ENCODE peak calls at places on chromosome 19, in seven cellular contexts. B is fibroblast of lung, J is H1, Q is neural progenitor cell, C is spleen, W is aorta, M is SJSA1. F is an unnamed sample.

GRCh38 chr19:54653181-54653809 is 9.5 kb upstream of the LILRB4 start:
- DNase-seq in B (peak), J (no peak), Q (no peak), C (no peak), W (no peak), M (peak), F (peak)

GRCh38 chr19:28377077-28377476 is 835.9 kb downstream of the UQCRFS1 start:
- DNase-seq in B (peak), J (no peak), Q (peak), C (no peak), W (no peak), M (no peak), F (no peak)

GRCh38 chr19:23002690-23003422 is at the start of gene ZNF728:
- DNase-seq in B (no peak), J (no peak), Q (no peak), C (no peak), W (peak), M (no peak), F (no peak)

GRCh38 chr19:5803441-5803751 is 1.5 kb upstream of the NRTN start:
- DNase-seq in B (no peak), J (no peak), Q (no peak), C (no peak), W (no peak), M (no peak), F (no peak)

GRCh38 chr19:41785653-41786052 is 10.7 kb upstream of the CEACAM3 start:
- DNase-seq in B (peak), J (peak), Q (peak), C (peak), W (peak), M (peak), F (peak)

GRCh38 chr19:36987091-36987490 is 71.0 kb downstream of the ZNF568 start:
- DNase-seq in B (no peak), J (no peak), Q (no peak), C (no peak), W (no peak), M (no peak), F (no peak)

GRCh38 chr19:491146-491741 is 5.0 kb upstream of the MADCAM1 start:
- DNase-seq in B (no peak), J (no peak), Q (no peak), C (peak), W (no peak), M (no peak), F (no peak)

GRCh38 chr19:676343-677105 is at the start of gene FSTL3:
- DNase-seq in B (peak), J (no peak), Q (peak), C (no peak), W (no peak), M (peak), F (no peak)

GRCh38 chr19:3336680-3337523 is 29.5 kb upstream of the NFIC start:
- DNase-seq in B (peak), J (no peak), Q (no peak), C (no peak), W (peak), M (peak), F (no peak)

GRCh38 chr19:48722196-48722708 is 2.7 kb upstream of the MAMSTR start:
- DNase-seq in B (no peak), J (no peak), Q (no peak), C (no peak), W (no peak), M (no peak), F (no peak)

GRCh38 chr19:48726573-48726972 is 7.0 kb upstream of the MAMSTR start:
- DNase-seq in B (no peak), J (no peak), Q (no peak), C (no peak), W (no peak), M (no peak), F (no peak)

GRCh38 chr19:48728882-48729645 is 9.5 kb upstream of the MAMSTR start:
- DNase-seq in B (no peak), J (no peak), Q (peak), C (no peak), W (no peak), M (no peak), F (no peak)

GRCh38 chr19:48720613-48721296 is 1.2 kb upstream of the MAMSTR start:
- DNase-seq in B (peak), J (peak), Q (peak), C (peak), W (peak), M (peak), F (peak)

GRCh38 chr19:48724796-48725753 is 5.5 kb upstream of the MAMSTR start:
- DNase-seq in B (peak), J (no peak), Q (peak), C (no peak), W (peak), M (peak), F (peak)
- H3K27ac ChIP-seq in B (peak), J (no peak), Q (no peak), C (peak), W (peak), M (peak), F (peak)

GRCh38 chr19:45681391-45682015 is 10.2 kb downstream of the SNRPD2 start:
- DNase-seq in B (peak), J (no peak), Q (peak), C (peak), W (peak), M (peak), F (peak)
- H3K27ac ChIP-seq in B (no peak), J (no peak), Q (no peak), C (peak), W (peak), M (no peak), F (no peak)

GRCh38 chr19:10289836-10290438 is at the start of gene ICAM5:
- DNase-seq in B (no peak), J (no peak), Q (no peak), C (peak), W (no peak), M (no peak), F (no peak)
- H3K27ac ChIP-seq in B (no peak), J (no peak), Q (no peak), C (peak), W (no peak), M (no peak), F (no peak)

GRCh38 chr19:34961775-34962174 is 2.3 kb downstream of the ZNF792 start:
- DNase-seq in B (no peak), J (no peak), Q (no peak), C (no peak), W (no peak), M (no peak), F (no peak)
- H3K27ac ChIP-seq in B (no peak), J (no peak), Q (no peak), C (peak), W (no peak), M (no peak), F (no peak)

DNA sequence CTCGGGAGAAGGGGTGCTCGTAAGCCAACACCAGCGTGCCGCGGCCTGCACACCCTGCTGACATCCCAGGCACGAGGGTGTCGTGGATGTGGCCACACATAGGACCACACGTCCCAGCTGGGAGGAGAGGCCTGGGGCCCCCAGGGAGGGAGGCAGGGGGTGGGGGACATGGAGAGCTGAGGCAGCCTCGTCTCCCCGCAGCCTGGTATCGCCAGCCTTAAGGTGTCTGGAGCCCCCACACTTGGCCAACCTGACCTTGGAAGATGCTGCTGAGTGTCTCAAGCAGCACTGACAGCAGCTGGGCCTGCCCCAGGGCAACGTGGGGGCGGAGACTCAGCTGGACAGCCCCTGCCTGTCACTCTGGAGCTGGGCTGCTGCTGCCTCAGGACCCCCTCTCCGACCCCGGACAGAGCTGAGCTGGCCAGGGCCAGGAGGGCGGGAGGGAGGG is 2.4 kb downstream of the IZUMO4 start:
- DNase-seq in B (no peak), J (no peak), Q (no peak), C (no peak), W (no peak), M (no peak), F (no peak)
- H3K27ac ChIP-seq in B (no peak), J (no peak), Q (no peak), C (no peak), W (no peak), M (no peak), F (no peak)

GRCh38 chr19:46927893-46928292 is 67.1 kb downstream of the ARHGAP35 start:
- DNase-seq in B (no peak), J (no peak), Q (no peak), C (no peak), W (no peak), M (no peak), F (no peak)

GRCh38 chr19:46926201-46927071 is 65.6 kb downstream of the ARHGAP35 start:
- DNase-seq in B (no peak), J (no peak), Q (no peak), C (no peak), W (no peak), M (no peak), F (no peak)

GRCh38 chr19:46927106-46927505 is 66.3 kb downstream of the ARHGAP35 start:
- DNase-seq in B (no peak), J (no peak), Q (no peak), C (no peak), W (no peak), M (no peak), F (no peak)

GRCh38 chr19:46931197-46931596 is 70.4 kb downstream of the ARHGAP35 start:
- DNase-seq in B (no peak), J (no peak), Q (no peak), C (no peak), W (no peak), M (no peak), F (no peak)

GRCh38 chr19:46928951-46929350 is 68.2 kb downstream of the ARHGAP35 start:
- DNase-seq in B (no peak), J (no peak), Q (no peak), C (no peak), W (no peak), M (peak), F (no peak)
- H3K27ac ChIP-seq in B (no peak), J (no peak), Q (no peak), C (no peak), W (no peak), M (no peak), F (no peak)

GRCh38 chr19:12970070-12970820 is 869 bp downstream of the DAND5 start:
- DNase-seq in B (no peak), J (no peak), Q (no peak), C (no peak), W (no peak), M (no peak), F (no peak)

GRCh38 chr19:12965812-12966135 is 3.6 kb upstream of the DAND5 start:
- DNase-seq in B (no peak), J (no peak), Q (no peak), C (no peak), W (no peak), M (no peak), F (no peak)

GRCh38 chr19:12967907-12968306 is 1.5 kb upstream of the DAND5 start:
- DNase-seq in B (no peak), J (no peak), Q (no peak), C (no peak), W (no peak), M (no peak), F (no peak)

GRCh38 chr19:12969292-12969988 is at the start of gene DAND5:
- DNase-seq in B (no peak), J (no peak), Q (no peak), C (no peak), W (no peak), M (no peak), F (no peak)

GRCh38 chr19:12965017-12965811 is 4.2 kb upstream of the DAND5 start:
- DNase-seq in B (peak), J (peak), Q (peak), C (peak), W (peak), M (peak), F (no peak)
- H3K27ac ChIP-seq in B (no peak), J (peak), Q (no peak), C (peak), W (no peak), M (no peak), F (peak)

GRCh38 chr19:19662344-19662743 is 1.1 kb downstream of the ATP13A1 start:
- DNase-seq in B (no peak), J (no peak), Q (no peak), C (no peak), W (no peak), M (no peak), F (no peak)
- H3K27ac ChIP-seq in B (peak), J (no peak), Q (no peak), C (peak), W (no peak), M (no peak), F (no peak)

GRCh38 chr19:13006431-13007281 is 11.4 kb downstream of the NFIX start:
- DNase-seq in B (no peak), J (no peak), Q (no peak), C (no peak), W (peak), M (no peak), F (no peak)
- H3K27ac ChIP-seq in B (peak), J (no peak), Q (no peak), C (no peak), W (peak), M (no peak), F (no peak)